ENCODE peak calls at places on chromosome 2, in six cellular contexts. R is A172, Q is NCI-H1092, F is Daoy, Y is ovary, N is nephron progenitor cell. P is an unnamed sample.

GRCh38 chr2:236823976-236824375 is 254.4 kb downstream of the ACKR3 start:
- DNase-seq in R (no peak), Q (no peak), F (no peak), Y (no peak), N (no peak), P (no peak)

GRCh38 chr2:150370600-150370999 is 116.9 kb downstream of the RND3 start:
- DNase-seq in R (no peak), Q (no peak), F (no peak), Y (no peak), N (no peak), P (no peak)

GRCh38 chr2:240362826-240363717 is 72.4 kb upstream of the GPC1 start:
- DNase-seq in R (no peak), Q (no peak), F (no peak), Y (no peak), N (peak), P (no peak)

GRCh38 chr2:169609264-169609663 is 25.1 kb downstream of the PPIG start:
- DNase-seq in R (no peak), Q (no peak), F (no peak), Y (no peak), N (no peak), P (no peak)

GRCh38 chr2:136703214-136703613 is 62.1 kb upstream of the THSD7B start:
- DNase-seq in R (no peak), Q (no peak), F (no peak), Y (no peak), N (no peak), P (no peak)

GRCh38 chr2:79327460-79327859 is 167.9 kb upstream of the REG3A start:
- DNase-seq in R (no peak), Q (no peak), F (no peak), Y (no peak), N (no peak), P (no peak)

GRCh38 chr2:239264838-239265651 is 135.8 kb downstream of the HDAC4 start:
- DNase-seq in R (peak), Q (no peak), F (peak), Y (no peak), N (no peak), P (no peak)

GRCh38 chr2:134008837-134009236 is 245.0 kb upstream of the MGAT5 start:
- DNase-seq in R (no peak), Q (no peak), F (no peak), Y (no peak), N (no peak), P (no peak)

GRCh38 chr2:209532321-209532720 is 108.5 kb downstream of the MAP2 start:
- DNase-seq in R (no peak), Q (no peak), F (no peak), Y (no peak), N (no peak), P (no peak)

GRCh38 chr2:61670591-61671503 is 132.7 kb upstream of the XPO1 start:
- DNase-seq in R (peak), Q (no peak), F (peak), Y (no peak), N (no peak), P (no peak)

GRCh38 chr2:216688731-216689360 is 6.5 kb downstream of the IGFBP5 start:
- DNase-seq in R (no peak), Q (no peak), F (no peak), Y (no peak), N (no peak), P (no peak)

GRCh38 chr2:28345619-28346018 is 47.0 kb upstream of the FOSL2 start:
- DNase-seq in R (no peak), Q (no peak), F (no peak), Y (no peak), N (no peak), P (no peak)

GRCh38 chr2:96512341-96512740 is 7.2 kb upstream of the NEURL3 start:
- DNase-seq in R (no peak), Q (no peak), F (no peak), Y (no peak), N (no peak), P (no peak)

GRCh38 chr2:222683805-222684204 is 12.3 kb downstream of the MOGAT1 start:
- DNase-seq in R (no peak), Q (no peak), F (no peak), Y (no peak), N (no peak), P (no peak)

GRCh38 chr2:157261199-157261782 is 3.8 kb downstream of the GALNT5 start:
- DNase-seq in R (peak), Q (no peak), F (peak), Y (no peak), N (no peak), P (no peak)

GRCh38 chr2:199850718-199851498 is at the start of gene FTCDNL1:
- DNase-seq in R (peak), Q (peak), F (peak), Y (peak), N (peak), P (peak)

GRCh38 chr2:216335252-216335651 is 37.0 kb downstream of the MARCHF4 start:
- DNase-seq in R (no peak), Q (no peak), F (no peak), Y (no peak), N (no peak), P (no peak)

GRCh38 chr2:47452761-47453160 is 49.8 kb downstream of the MSH2 start:
- DNase-seq in R (no peak), Q (no peak), F (no peak), Y (no peak), N (no peak), P (no peak)

GRCh38 chr2:231050018-231050901 is 6.4 kb upstream of the PSMD1 start:
- DNase-seq in R (no peak), Q (no peak), F (no peak), Y (no peak), N (no peak), P (no peak)

GRCh38 chr2:49490710-49491109 is 336.4 kb upstream of the FSHR start:
- DNase-seq in R (no peak), Q (peak), F (no peak), Y (no peak), N (peak), P (no peak)

GRCh38 chr2:230627806-230628724 is 84.6 kb upstream of the CAB39 start:
- DNase-seq in R (no peak), Q (no peak), F (peak), Y (peak), N (no peak), P (no peak)

GRCh38 chr2:150532883-150533282 is 45.4 kb upstream of the RND3 start:
- DNase-seq in R (peak), Q (no peak), F (no peak), Y (no peak), N (no peak), P (no peak)

GRCh38 chr2:48316753-48317750 is 212.9 kb upstream of the STON1 start:
- DNase-seq in R (no peak), Q (no peak), F (no peak), Y (no peak), N (no peak), P (no peak)

GRCh38 chr2:37619957-37620295 is 51.5 kb downstream of the CDC42EP3 start:
- DNase-seq in R (no peak), Q (no peak), F (no peak), Y (no peak), N (no peak), P (no peak)

GRCh38 chr2:8412586-8412985 is 269.3 kb upstream of the ID2 start:
- DNase-seq in R (no peak), Q (no peak), F (no peak), Y (no peak), N (no peak), P (no peak)

GRCh38 chr2:88603146-88603545 is 24.1 kb downstream of the EIF2AK3 start:
- DNase-seq in R (peak), Q (no peak), F (peak), Y (no peak), N (no peak), P (no peak)

GRCh38 chr2:125567100-125567499 is 1088.9 kb upstream of the GYPC start:
- DNase-seq in R (no peak), Q (no peak), F (no peak), Y (no peak), N (no peak), P (no peak)

GRCh38 chr2:23495661-23496114 is 110.7 kb downstream of the KLHL29 start:
- DNase-seq in R (no peak), Q (no peak), F (no peak), Y (peak), N (no peak), P (no peak)

GRCh38 chr2:226329180-226329579 is 470.4 kb downstream of the IRS1 start:
- DNase-seq in R (no peak), Q (no peak), F (no peak), Y (no peak), N (no peak), P (no peak)

GRCh38 chr2:204933735-204934361 is 388.6 kb downstream of the PARD3B start:
- DNase-seq in R (no peak), Q (no peak), F (no peak), Y (no peak), N (no peak), P (no peak)

GRCh38 chr2:88307817-88308216 is 137.7 kb downstream of the THNSL2 start:
- DNase-seq in R (peak), Q (no peak), F (peak), Y (no peak), N (no peak), P (no peak)